ENCODE peak calls at places on chromosomes 4 and X, in eight cellular contexts. A, Q, E, P, X, U, G and Y are unnamed samples.

GRCh38 chrX:20515841-20516461 is 249.2 kb upstream of the RPS6KA3 start:
- DNase-seq in U (no peak), P (no peak), A (no peak), X (peak; percentile 90), Q (peak; percentile 14), G (no peak), E (no peak), Y (no peak)

GRCh38 chr4:110637408-110638131 is 14.7 kb upstream of the PITX2 start:
- DNase-seq in X (no peak), A (no peak), Q (no peak), P (no peak), E (peak; percentile 72), U (no peak), G (no peak), Y (no peak)

GRCh38 chr4:12146349-12146748 is 717.7 kb upstream of the HS3ST1 start:
- DNase-seq in Q (no peak), G (no peak), E (no peak), P (no peak), U (no peak), A (no peak), X (no peak), Y (no peak)

GRCh38 chr4:165439344-165439743 is 60.5 kb downstream of the CPE start:
- DNase-seq in P (no peak), Q (no peak), E (no peak), G (no peak), U (no peak), X (no peak), A (no peak), Y (no peak)

GRCh38 chr4:27398911-27399310 is 538.3 kb downstream of the STIM2 start:
- DNase-seq in U (no peak), Q (no peak), A (no peak), E (no peak), X (peak; percentile 57), G (no peak), P (no peak), Y (no peak)

GRCh38 chr4:185201983-185202962 is 1.5 kb downstream of the CFAP97 start:
- DNase-seq in E (no peak), A (no peak), Q (peak; percentile 44), G (no peak), P (no peak), U (no peak), X (peak; percentile 60), Y (no peak)

GRCh38 chr4:105196523-105197145 is 50.0 kb downstream of the TET2 start:
- DNase-seq in P (no peak), Q (no peak), X (peak; percentile 34), G (no peak), A (no peak), U (no peak), E (no peak), Y (no peak)

GRCh38 chr4:189200346-189200745 is 740.3 kb upstream of the FRG1 start:
- DNase-seq in A (no peak), Q (no peak), P (no peak), G (no peak), U (no peak), X (no peak), E (no peak), Y (no peak)

GRCh38 chr4:7402526-7402925 is 32.2 kb downstream of the PSAPL1 start:
- DNase-seq in G (no peak), X (no peak), E (no peak), P (no peak), U (no peak), Q (no peak), A (no peak), Y (no peak)

GRCh38 chr4:107220976-107221375 is 184.9 kb upstream of the DKK2 start:
- DNase-seq in A (no peak), Q (no peak), P (no peak), U (no peak), G (no peak), X (no peak), E (no peak), Y (no peak)

GRCh38 chr4:25654971-25655963 is at the start of gene SLC34A2:
- DNase-seq in X (no peak), A (no peak), G (no peak), P (no peak), Q (no peak), U (no peak), E (peak; percentile 85), Y (no peak)

GRCh38 chrX:38805294-38806053 is 4.2 kb downstream of the MID1IP1 start:
- DNase-seq in Q (peak; percentile 54), P (peak; percentile 32), A (peak; percentile 47), G (no peak), X (peak; percentile 81), U (peak; percentile 36), E (peak; percentile 25), Y (peak; percentile 24)

GRCh38 chr4:184475096-184475461 is 729 bp upstream of the IRF2 start:
- DNase-seq in E (peak; percentile 31), G (no peak), A (peak; percentile 57), X (peak; percentile 58), P (no peak), Q (peak; percentile 52), U (no peak), Y (no peak)

GRCh38 chr4:5747746-5748365 is 36.9 kb downstream of the EVC start:
- DNase-seq in U (no peak), G (no peak), P (no peak), A (no peak), X (peak; percentile 98), E (no peak), Q (no peak), Y (no peak)